ENCODE peak calls at places on chromosomes 1 and 21, in five cellular contexts. One of them, this sample, is unnamed.

GRCh38 chr1:174742805-174743653 is 256.7 kb upstream of the CACYBP start:
- DNase-seq in endothelial cell of umbilical vein: no peak
- DNase-seq in nephron progenitor cell: no peak
- DNase-seq in astrocyte: peak; percentile 12
- DNase-seq in WTC11: no peak
- DNase-seq in this sample: no peak

GRCh38 chr21:41744028-41744940 is 22.6 kb downstream of the RIPK4 start:
- DNase-seq in endothelial cell of umbilical vein: no peak
- DNase-seq in astrocyte: no peak
- DNase-seq in WTC11: no peak
- DNase-seq in nephron progenitor cell: no peak
- DNase-seq in this sample: no peak

GRCh38 chr21:16870116-16870515 is 642.7 kb upstream of the CXADR start:
- DNase-seq in nephron progenitor cell: no peak
- DNase-seq in astrocyte: no peak
- DNase-seq in endothelial cell of umbilical vein: no peak
- DNase-seq in WTC11: no peak
- DNase-seq in this sample: no peak

GRCh38 chr1:160522622-160523345 is at the start of gene SLAMF6:
- DNase-seq in nephron progenitor cell: no peak
- DNase-seq in endothelial cell of umbilical vein: no peak
- DNase-seq in WTC11: no peak
- DNase-seq in astrocyte: no peak
- DNase-seq in this sample: no peak

GRCh38 chr1:78607944-78608343 is 12.3 kb upstream of the IFI44L start:
- DNase-seq in astrocyte: no peak
- DNase-seq in nephron progenitor cell: no peak
- DNase-seq in WTC11: no peak
- DNase-seq in endothelial cell of umbilical vein: no peak
- DNase-seq in this sample: no peak

GRCh38 chr1:231734417-231734816 is 107.8 kb downstream of the DISC1 start:
- DNase-seq in endothelial cell of umbilical vein: no peak
- DNase-seq in WTC11: no peak
- DNase-seq in astrocyte: peak; percentile 21
- DNase-seq in nephron progenitor cell: no peak
- DNase-seq in this sample: no peak

GRCh38 chr1:118627435-118627834 is 360.7 kb downstream of the TBX15 start:
- DNase-seq in endothelial cell of umbilical vein: no peak
- DNase-seq in astrocyte: no peak
- DNase-seq in nephron progenitor cell: no peak
- DNase-seq in WTC11: no peak
- DNase-seq in this sample: no peak

GRCh38 chr1:18939398-18940302 is 16.8 kb downstream of the IFFO2 start:
- DNase-seq in WTC11: no peak
- DNase-seq in endothelial cell of umbilical vein: no peak
- DNase-seq in nephron progenitor cell: no peak
- DNase-seq in astrocyte: peak; percentile 65
- DNase-seq in this sample: no peak

GRCh38 chr1:205188132-205188531 is 23.4 kb downstream of the DSTYK start:
- DNase-seq in endothelial cell of umbilical vein: no peak
- DNase-seq in nephron progenitor cell: no peak
- DNase-seq in WTC11: no peak
- DNase-seq in astrocyte: no peak
- DNase-seq in this sample: no peak

GRCh38 chr1:32465541-32466002 is 700 bp downstream of the ZBTB8B start:
- DNase-seq in astrocyte: no peak
- DNase-seq in endothelial cell of umbilical vein: no peak
- DNase-seq in nephron progenitor cell: no peak
- DNase-seq in WTC11: no peak
- DNase-seq in this sample: no peak

GRCh38 chr1:45884700-45885099 is 81.3 kb downstream of the MAST2 start:
- DNase-seq in endothelial cell of umbilical vein: no peak
- DNase-seq in astrocyte: peak; percentile 26
- DNase-seq in nephron progenitor cell: no peak
- DNase-seq in WTC11: no peak
- DNase-seq in this sample: no peak

GRCh38 chr1:234368320-234369032 is 4.8 kb upstream of the COA6 start:
- DNase-seq in nephron progenitor cell: no peak
- DNase-seq in endothelial cell of umbilical vein: no peak
- DNase-seq in WTC11: no peak
- DNase-seq in astrocyte: no peak
- DNase-seq in this sample: no peak

GRCh38 chr1:11981378-11982009 is 1.2 kb downstream of the MFN2 start:
- DNase-seq in endothelial cell of umbilical vein: no peak
- DNase-seq in astrocyte: no peak
- DNase-seq in WTC11: no peak
- DNase-seq in nephron progenitor cell: no peak
- DNase-seq in this sample: no peak

GRCh38 chr1:77424236-77424635 is 142.4 kb downstream of the AK5 start:
- DNase-seq in WTC11: no peak
- DNase-seq in endothelial cell of umbilical vein: peak; percentile 49
- DNase-seq in nephron progenitor cell: no peak
- DNase-seq in astrocyte: peak; percentile 46
- DNase-seq in this sample: no peak

GRCh38 chr1:118859999-118860398 is 128.1 kb downstream of the TBX15 start:
- DNase-seq in endothelial cell of umbilical vein: no peak
- DNase-seq in nephron progenitor cell: no peak
- DNase-seq in astrocyte: no peak
- DNase-seq in WTC11: no peak
- DNase-seq in this sample: no peak

GRCh38 chr1:117653732-117654484 is 48.1 kb downstream of the TENT5C start:
- DNase-seq in WTC11: no peak
- DNase-seq in astrocyte: no peak
- DNase-seq in nephron progenitor cell: no peak
- DNase-seq in endothelial cell of umbilical vein: peak; percentile 57
- DNase-seq in this sample: no peak

GRCh38 chr1:38135621-38136414 is 89.2 kb upstream of the POU3F1 start:
- DNase-seq in astrocyte: no peak
- DNase-seq in nephron progenitor cell: peak; percentile 39
- DNase-seq in endothelial cell of umbilical vein: no peak
- DNase-seq in WTC11: peak; percentile 38
- DNase-seq in this sample: no peak

GRCh38 chr1:226873771-226874578 is 3.6 kb downstream of the PSEN2 start:
- DNase-seq in nephron progenitor cell: no peak
- DNase-seq in endothelial cell of umbilical vein: no peak
- DNase-seq in WTC11: no peak
- DNase-seq in astrocyte: no peak
- DNase-seq in this sample: no peak

GRCh38 chr1:116826818-116827606 is 72.8 kb downstream of the CD2 start:
- DNase-seq in WTC11: no peak
- DNase-seq in astrocyte: peak; percentile 66
- DNase-seq in nephron progenitor cell: no peak
- DNase-seq in endothelial cell of umbilical vein: peak; percentile 17
- DNase-seq in this sample: no peak

GRCh38 chr1:31761883-31762282 is 2.3 kb downstream of the ADGRB2 start:
- DNase-seq in nephron progenitor cell: no peak
- DNase-seq in WTC11: no peak
- DNase-seq in astrocyte: peak; percentile 82
- DNase-seq in endothelial cell of umbilical vein: no peak
- DNase-seq in this sample: no peak

GRCh38 chr21:45465611-45466329 is 60.8 kb downstream of the COL18A1 start:
- DNase-seq in endothelial cell of umbilical vein: no peak
- DNase-seq in nephron progenitor cell: no peak
- DNase-seq in astrocyte: no peak
- DNase-seq in WTC11: no peak
- DNase-seq in this sample: no peak

GRCh38 chr1:39677645-39678044 is 5.7 kb upstream of the NT5C1A start:
- DNase-seq in endothelial cell of umbilical vein: no peak
- DNase-seq in nephron progenitor cell: no peak
- DNase-seq in WTC11: no peak
- DNase-seq in astrocyte: no peak
- DNase-seq in this sample: no peak

GRCh38 chr1:117189109-117189437 is 21.7 kb downstream of the VTCN1 start:
- DNase-seq in endothelial cell of umbilical vein: no peak
- DNase-seq in WTC11: no peak
- DNase-seq in nephron progenitor cell: no peak
- DNase-seq in astrocyte: no peak
- DNase-seq in this sample: no peak

GRCh38 chr1:41025979-41026819 is 4.7 kb upstream of the SLFNL1 start:
- DNase-seq in WTC11: no peak
- DNase-seq in endothelial cell of umbilical vein: no peak
- DNase-seq in nephron progenitor cell: no peak
- DNase-seq in astrocyte: no peak
- DNase-seq in this sample: no peak

GRCh38 chr21:36478941-36479340 is 981 bp downstream of the CLDN14 start:
- DNase-seq in WTC11: peak; percentile 57
- DNase-seq in nephron progenitor cell: peak; percentile 23
- DNase-seq in endothelial cell of umbilical vein: peak; percentile 48
- DNase-seq in astrocyte: peak; percentile 32
- DNase-seq in this sample: no peak
- TF ChIP-seq CTCF in WTC11: no peak
- TF ChIP-seq CTCF in nephron progenitor cell: peak; percentile 9
- TF ChIP-seq CTCF in endothelial cell of umbilical vein: peak; percentile 34
- TF ChIP-seq CTCF in astrocyte: peak; percentile 15
- TF ChIP-seq CTCF in this sample: peak; percentile 30

GRCh38 chr21:38380391-38381137 is 117.7 kb downstream of the ERG start:
- DNase-seq in endothelial cell of umbilical vein: peak; percentile 48
- DNase-seq in astrocyte: peak; percentile 17
- DNase-seq in WTC11: no peak
- DNase-seq in nephron progenitor cell: no peak
- DNase-seq in this sample: no peak
- TF ChIP-seq CTCF in endothelial cell of umbilical vein: peak; percentile 18
- TF ChIP-seq CTCF in astrocyte: peak; percentile 40
- TF ChIP-seq CTCF in WTC11: no peak
- TF ChIP-seq CTCF in nephron progenitor cell: peak; percentile 30
- TF ChIP-seq CTCF in this sample: peak; percentile 51

GRCh38 chr1:107748529-107748928 is 216.5 kb downstream of the VAV3 start:
- DNase-seq in WTC11: no peak
- DNase-seq in endothelial cell of umbilical vein: no peak
- DNase-seq in nephron progenitor cell: no peak
- DNase-seq in astrocyte: peak; percentile 17
- DNase-seq in this sample: no peak

DNA sequence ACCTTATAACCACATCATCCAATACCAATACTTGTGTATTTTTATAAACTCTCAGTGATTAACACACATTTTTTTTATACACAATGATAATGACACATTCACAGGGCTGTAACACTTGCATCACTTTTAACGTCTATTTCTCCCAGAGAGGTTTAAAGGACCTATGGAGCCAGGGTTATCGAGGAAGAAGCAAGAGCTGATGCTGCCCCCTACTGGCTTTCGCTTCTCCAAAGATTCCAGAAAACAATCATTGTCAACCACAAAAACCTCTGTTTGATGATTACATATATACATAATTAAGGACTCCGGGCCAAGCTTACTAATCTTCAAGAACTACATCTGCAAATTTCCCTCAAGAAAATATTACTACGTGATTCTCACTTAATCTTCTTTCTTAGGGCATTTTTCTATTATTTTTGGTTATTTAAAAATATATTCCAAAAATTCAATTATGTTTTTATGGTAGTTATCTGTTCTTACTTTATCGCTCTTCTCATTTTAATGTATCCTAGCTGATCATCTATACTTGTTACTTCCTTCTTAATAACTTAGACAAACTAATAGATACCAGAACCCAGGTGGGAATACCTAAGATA is 214.5 kb downstream of the VAV3 start:
- DNase-seq in WTC11: peak; percentile 66
- DNase-seq in endothelial cell of umbilical vein: peak; percentile 42
- DNase-seq in astrocyte: peak; percentile 43
- DNase-seq in nephron progenitor cell: peak; percentile 76
- DNase-seq in this sample: peak; percentile 52
- TF ChIP-seq CTCF in WTC11: peak; percentile 66
- TF ChIP-seq CTCF in endothelial cell of umbilical vein: peak; percentile 65
- TF ChIP-seq CTCF in astrocyte: peak; percentile 79
- TF ChIP-seq CTCF in nephron progenitor cell: peak; percentile 80
- TF ChIP-seq CTCF in this sample: peak; percentile 89

DNA sequence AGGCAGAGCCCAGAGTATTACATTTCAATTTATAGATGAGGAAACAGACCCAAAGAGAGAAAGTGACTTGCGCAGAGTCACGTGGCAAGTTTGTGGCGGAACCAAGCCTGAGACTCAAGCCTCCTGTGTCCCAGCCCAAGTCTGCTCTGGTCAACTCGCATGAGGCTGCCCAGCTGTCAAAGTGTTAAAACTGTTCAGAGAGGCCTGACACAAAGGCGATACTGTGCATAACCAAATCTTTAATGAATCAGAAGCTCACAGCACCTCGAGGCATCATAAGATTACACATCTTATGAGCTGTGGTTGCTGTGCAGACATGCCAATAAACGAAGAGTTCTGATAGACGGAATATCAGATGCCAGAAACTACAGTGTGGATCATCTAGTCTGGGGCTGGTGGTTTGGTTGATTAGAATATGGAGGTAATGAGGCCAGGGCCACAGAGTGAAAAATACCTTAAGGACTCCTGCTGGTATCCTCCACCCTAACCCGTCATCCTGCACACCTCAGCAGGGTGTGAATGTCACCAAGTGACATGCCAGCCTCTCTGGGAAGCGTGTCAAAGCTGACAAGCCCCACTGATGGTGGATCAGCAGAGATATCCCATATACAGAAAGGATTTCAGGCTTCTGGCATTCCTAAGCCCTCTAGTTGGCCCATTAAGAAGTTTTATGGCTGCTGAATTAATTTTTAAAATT is 42.2 kb downstream of the TNNT2 start:
- DNase-seq in endothelial cell of umbilical vein: no peak
- DNase-seq in astrocyte: no peak
- DNase-seq in WTC11: no peak
- DNase-seq in nephron progenitor cell: no peak
- DNase-seq in this sample: no peak
- TF ChIP-seq CTCF in endothelial cell of umbilical vein: no peak
- TF ChIP-seq CTCF in astrocyte: no peak
- TF ChIP-seq CTCF in WTC11: no peak
- TF ChIP-seq CTCF in nephron progenitor cell: no peak
- TF ChIP-seq CTCF in this sample: no peak

GRCh38 chr1:53314606-53315005 is 13.3 kb downstream of the LRP8 start:
- DNase-seq in astrocyte: no peak
- DNase-seq in endothelial cell of umbilical vein: no peak
- DNase-seq in nephron progenitor cell: no peak
- DNase-seq in WTC11: no peak
- DNase-seq in this sample: no peak
- TF ChIP-seq CTCF in astrocyte: no peak
- TF ChIP-seq CTCF in endothelial cell of umbilical vein: no peak
- TF ChIP-seq CTCF in nephron progenitor cell: no peak
- TF ChIP-seq CTCF in WTC11: no peak
- TF ChIP-seq CTCF in this sample: no peak

GRCh38 chr1:42334240-42335049 is 590 bp downstream of the FOXJ3 start:
- DNase-seq in nephron progenitor cell: no peak
- DNase-seq in WTC11: peak; percentile 60
- DNase-seq in astrocyte: peak; percentile 27
- DNase-seq in endothelial cell of umbilical vein: peak; percentile 77
- DNase-seq in this sample: no peak
- TF ChIP-seq CTCF in nephron progenitor cell: no peak
- TF ChIP-seq CTCF in WTC11: no peak
- TF ChIP-seq CTCF in astrocyte: no peak
- TF ChIP-seq CTCF in endothelial cell of umbilical vein: no peak
- TF ChIP-seq CTCF in this sample: no peak

DNA sequence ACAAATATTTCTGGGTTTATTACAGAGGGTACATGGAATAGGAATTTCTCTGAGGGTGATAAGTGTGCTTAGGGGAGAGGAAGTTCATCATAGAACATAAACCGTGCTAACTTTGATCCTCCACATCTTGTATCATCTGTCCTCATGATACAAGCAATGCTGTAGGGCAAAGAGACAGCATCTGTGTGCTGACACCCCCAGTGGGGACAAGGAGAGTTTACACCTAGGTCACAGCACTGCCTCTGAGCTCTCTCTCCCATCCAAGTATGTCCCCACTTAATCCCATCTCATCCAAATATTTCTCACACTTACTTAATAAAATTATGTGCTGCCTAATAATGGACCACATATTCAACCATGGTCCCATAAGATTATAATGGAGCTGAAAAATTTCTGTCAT is 4.3 kb upstream of the TEDDM1 start:
- DNase-seq in endothelial cell of umbilical vein: no peak
- DNase-seq in nephron progenitor cell: no peak
- DNase-seq in WTC11: no peak
- DNase-seq in astrocyte: no peak
- DNase-seq in this sample: no peak
- TF ChIP-seq CTCF in endothelial cell of umbilical vein: no peak
- TF ChIP-seq CTCF in nephron progenitor cell: no peak
- TF ChIP-seq CTCF in WTC11: no peak
- TF ChIP-seq CTCF in astrocyte: no peak
- TF ChIP-seq CTCF in this sample: no peak